ENCODE peak calls at places on chromosomes 2 and 18, in five cellular contexts. One of them, this sample, is unnamed.

GRCh38 chr2:131076707-131077106 is 16.6 kb downstream of the FAM168B start:
- DNase-seq in astrocyte: no peak
- DNase-seq in cerebellar nuclear complex: no peak
- DNase-seq in T-cell: no peak
- DNase-seq in HFF-Myc: no peak
- DNase-seq in this sample: no peak

GRCh38 chr2:23604731-23605130 is 219.8 kb downstream of the KLHL29 start:
- DNase-seq in T-cell: no peak
- DNase-seq in astrocyte: no peak
- DNase-seq in cerebellar nuclear complex: no peak
- DNase-seq in HFF-Myc: no peak
- DNase-seq in this sample: no peak

GRCh38 chr18:53771664-53772063 is 452.8 kb downstream of the MBD2 start:
- DNase-seq in cerebellar nuclear complex: no peak
- DNase-seq in T-cell: no peak
- DNase-seq in HFF-Myc: no peak
- DNase-seq in astrocyte: no peak
- DNase-seq in this sample: no peak

GRCh38 chr2:11079131-11079824 is 76.0 kb upstream of the SLC66A3 start:
- DNase-seq in cerebellar nuclear complex: no peak
- DNase-seq in HFF-Myc: no peak
- DNase-seq in T-cell: no peak
- DNase-seq in astrocyte: no peak
- DNase-seq in this sample: no peak

GRCh38 chr2:239610457-239611221 is 209.8 kb upstream of the HDAC4 start:
- DNase-seq in HFF-Myc: no peak
- DNase-seq in T-cell: no peak
- DNase-seq in cerebellar nuclear complex: no peak
- DNase-seq in astrocyte: no peak
- DNase-seq in this sample: no peak

GRCh38 chr18:45686892-45687611 is 36.9 kb upstream of the SLC14A1 start:
- DNase-seq in HFF-Myc: no peak
- DNase-seq in cerebellar nuclear complex: no peak
- DNase-seq in T-cell: peak
- DNase-seq in astrocyte: no peak
- DNase-seq in this sample: peak

GRCh38 chr18:29874519-29875098 is 1167.9 kb downstream of the DSC3 start:
- DNase-seq in astrocyte: peak
- DNase-seq in cerebellar nuclear complex: no peak
- DNase-seq in HFF-Myc: peak
- DNase-seq in T-cell: no peak
- DNase-seq in this sample: no peak

GRCh38 chr2:165529130-165529529 is 59.6 kb downstream of the CSRNP3 start:
- DNase-seq in astrocyte: no peak
- DNase-seq in HFF-Myc: no peak
- DNase-seq in T-cell: no peak
- DNase-seq in cerebellar nuclear complex: no peak
- DNase-seq in this sample: no peak

GRCh38 chr2:12965540-12966269 is 249.0 kb downstream of the TRIB2 start:
- DNase-seq in astrocyte: peak
- DNase-seq in T-cell: no peak
- DNase-seq in HFF-Myc: peak
- DNase-seq in cerebellar nuclear complex: no peak
- DNase-seq in this sample: no peak

GRCh38 chr2:8369522-8369921 is 312.3 kb upstream of the ID2 start:
- DNase-seq in HFF-Myc: no peak
- DNase-seq in astrocyte: no peak
- DNase-seq in cerebellar nuclear complex: no peak
- DNase-seq in T-cell: no peak
- DNase-seq in this sample: no peak

GRCh38 chr18:28018361-28018760 is 158.6 kb downstream of the CDH2 start:
- DNase-seq in T-cell: no peak
- DNase-seq in cerebellar nuclear complex: no peak
- DNase-seq in HFF-Myc: no peak
- DNase-seq in astrocyte: peak
- DNase-seq in this sample: no peak

GRCh38 chr2:204665244-204665643 is 120.0 kb downstream of the PARD3B start:
- DNase-seq in astrocyte: peak
- DNase-seq in T-cell: no peak
- DNase-seq in HFF-Myc: no peak
- DNase-seq in cerebellar nuclear complex: no peak
- DNase-seq in this sample: no peak

This sample was measured in smooth muscle cell of the brain vasculature.